ENCODE peak calls at places on chromosomes 3 and 15, in seven cellular contexts. F is fibroblast of lung, P is tibial artery, Z is esophagus muscularis mucosa, V is heart left ventricle, I is SJSA1, A is AG04450. C is an unnamed sample.

GRCh38 chr3:189739396-189739795 is 108.2 kb downstream of the TP63 start:
- DNase-seq in F (no peak), P (no peak), Z (no peak), V (no peak), I (no peak), A (no peak), C (no peak)

GRCh38 chr3:197811343-197811742 is 20.3 kb downstream of the LRCH3 start:
- DNase-seq in F (peak), P (peak), Z (no peak), V (peak), I (no peak), A (no peak), C (no peak)

GRCh38 chr15:53401503-53401902 is 358.0 kb downstream of the WDR72 start:
- DNase-seq in F (no peak), P (no peak), Z (no peak), V (no peak), I (no peak), A (no peak), C (no peak)

GRCh38 chr3:65328148-65328547 is 640.3 kb upstream of the ADAMTS9 start:
- DNase-seq in F (no peak), P (no peak), Z (no peak), V (no peak), I (no peak), A (no peak), C (no peak)

GRCh38 chr15:70362911-70363310 is 265.2 kb upstream of the TLE3 start:
- DNase-seq in F (peak), P (no peak), Z (no peak), V (peak), I (peak), A (no peak), C (peak)

GRCh38 chr3:184563569-184563925 is 2.0 kb downstream of the EPHB3 start:
- DNase-seq in F (no peak), P (no peak), Z (no peak), V (no peak), I (no peak), A (no peak), C (no peak)

GRCh38 chr3:110614181-110614580 is 457.4 kb upstream of the NECTIN3 start:
- DNase-seq in F (no peak), P (no peak), Z (no peak), V (no peak), I (no peak), A (no peak), C (no peak)

GRCh38 chr3:157128771-157129671 is 30.9 kb downstream of the CCNL1 start:
- DNase-seq in F (no peak), P (no peak), Z (peak), V (no peak), I (peak), A (no peak), C (peak)

GRCh38 chr3:179865876-179866505 is 170.7 kb downstream of the PEX5L start:
- DNase-seq in F (no peak), P (no peak), Z (no peak), V (no peak), I (no peak), A (no peak), C (no peak)

GRCh38 chr3:137519602-137520001 is 244.5 kb upstream of the SOX14 start:
- DNase-seq in F (no peak), P (no peak), Z (no peak), V (no peak), I (no peak), A (no peak), C (no peak)

GRCh38 chr3:117842086-117842485 is 1132.5 kb downstream of the TUSC7 start:
- DNase-seq in F (no peak), P (no peak), Z (no peak), V (no peak), I (no peak), A (no peak), C (no peak)

GRCh38 chr3:43004282-43004681 is 25.2 kb downstream of the GASK1A start:
- DNase-seq in F (peak), P (no peak), Z (no peak), V (no peak), I (no peak), A (no peak), C (no peak)

GRCh38 chr3:44993471-44994205 is 17.6 kb downstream of the EXOSC7 start:
- DNase-seq in F (peak), P (no peak), Z (no peak), V (no peak), I (peak), A (peak), C (no peak)

GRCh38 chr3:127450331-127450730 is 140.2 kb downstream of the TPRA1 start:
- DNase-seq in F (no peak), P (peak), Z (no peak), V (no peak), I (no peak), A (no peak), C (no peak)

GRCh38 chr15:73928971-73929627 is 2.8 kb downstream of the LOXL1 start:
- DNase-seq in F (no peak), P (no peak), Z (no peak), V (no peak), I (no peak), A (no peak), C (no peak)

GRCh38 chr3:101061312-101061711 is 68.1 kb upstream of the ABI3BP start:
- DNase-seq in F (no peak), P (no peak), Z (no peak), V (no peak), I (no peak), A (no peak), C (no peak)

GRCh38 chr3:177439729-177440269 is 242.5 kb upstream of the TBL1XR1 start:
- DNase-seq in F (peak), P (no peak), Z (no peak), V (no peak), I (no peak), A (no peak), C (no peak)

GRCh38 chr15:62742409-62743171 is 300.0 kb upstream of the TPM1 start:
- DNase-seq in F (peak), P (peak), Z (peak), V (peak), I (peak), A (peak), C (peak)

GRCh38 chr3:71371282-71371681 is 212.2 kb downstream of the FOXP1 start:
- DNase-seq in F (no peak), P (no peak), Z (peak), V (no peak), I (no peak), A (no peak), C (no peak)

GRCh38 chr3:39171860-39172259 is 18.5 kb upstream of the CSRNP1 start:
- DNase-seq in F (no peak), P (no peak), Z (no peak), V (no peak), I (no peak), A (no peak), C (no peak)

GRCh38 chr3:39178553-39178952 is 13.8 kb downstream of the XIRP1 start:
- DNase-seq in F (peak), P (no peak), Z (no peak), V (no peak), I (no peak), A (no peak), C (no peak)

GRCh38 chr3:39180183-39180545 is 12.2 kb downstream of the XIRP1 start:
- DNase-seq in F (no peak), P (no peak), Z (no peak), V (no peak), I (no peak), A (no peak), C (no peak)

GRCh38 chr3:39177708-39178332 is 14.6 kb downstream of the XIRP1 start:
- DNase-seq in F (peak), P (peak), Z (peak), V (peak), I (peak), A (peak), C (peak)

DNA sequence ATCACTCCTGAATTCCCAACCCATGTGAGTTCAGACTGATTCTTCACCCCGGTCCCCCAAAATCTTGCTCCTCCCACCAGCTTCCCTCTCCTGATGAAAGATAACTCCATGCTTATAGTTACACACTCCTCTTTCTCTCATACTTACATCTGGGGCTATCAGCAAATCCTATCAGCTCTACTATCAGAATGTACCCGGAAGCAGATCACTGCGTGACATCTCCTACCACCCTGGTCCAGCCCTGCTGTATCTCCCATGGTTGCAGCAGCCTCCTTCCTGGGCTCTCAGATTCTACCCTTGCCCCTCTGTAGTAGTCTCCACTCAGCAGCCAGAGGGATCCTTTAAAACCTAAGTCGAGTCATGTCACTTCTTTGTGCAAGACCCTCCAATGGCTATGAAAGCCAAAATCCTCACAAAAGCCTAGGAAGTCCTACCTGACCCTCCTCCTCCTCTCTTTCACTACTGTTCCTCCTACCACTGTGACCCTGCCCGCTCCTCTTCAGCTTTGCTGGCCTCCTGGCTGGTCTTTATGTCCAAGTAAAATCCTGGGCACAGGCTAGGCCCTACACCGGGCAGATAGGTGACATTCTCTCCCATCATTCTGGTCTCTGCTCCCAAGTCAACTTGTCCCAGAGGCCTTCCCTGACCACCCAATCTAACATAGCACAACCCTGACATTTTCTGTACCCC is 16.2 kb downstream of the XIRP1 start:
- DNase-seq in F (no peak), P (no peak), Z (no peak), V (no peak), I (no peak), A (no peak), C (no peak)
- H3K27ac ChIP-seq in F (peak), P (peak), Z (peak), V (peak), I (no peak), A (no peak), C (no peak)

GRCh38 chr3:35081902-35082301 is 557.4 kb upstream of the ARPP21 start:
- DNase-seq in F (no peak), P (no peak), Z (no peak), V (no peak), I (no peak), A (no peak), C (no peak)

GRCh38 chr3:35078780-35079179 is 560.5 kb upstream of the ARPP21 start:
- DNase-seq in F (no peak), P (no peak), Z (no peak), V (no peak), I (no peak), A (no peak), C (no peak)

DNA sequence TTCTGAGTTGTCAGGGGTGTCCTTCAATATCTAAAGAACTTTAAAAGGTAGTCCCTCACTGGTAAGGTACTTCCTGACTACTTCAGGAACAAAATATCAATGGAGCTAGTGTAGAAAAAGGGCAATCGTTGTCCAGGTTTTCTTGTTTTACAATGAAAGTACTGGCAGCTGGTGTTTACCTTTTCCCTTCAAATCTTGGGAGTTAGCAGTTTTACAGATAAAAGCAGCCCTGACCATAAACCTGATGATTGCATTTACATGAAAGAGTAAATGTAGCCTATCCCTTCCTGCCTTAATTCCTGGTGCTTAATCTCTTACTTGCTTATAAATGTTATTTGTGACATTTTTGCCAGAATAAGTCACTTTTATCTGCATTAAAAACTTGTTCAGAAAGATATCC is 559.9 kb upstream of the ARPP21 start:
- DNase-seq in F (no peak), P (no peak), Z (no peak), V (no peak), I (no peak), A (no peak), C (no peak)
- H3K27ac ChIP-seq in F (no peak), P (no peak), Z (no peak), V (no peak), I (no peak), A (no peak), C (no peak)

GRCh38 chr15:65836665-65837064 is 32.6 kb upstream of the RAB11A start:
- DNase-seq in F (no peak), P (no peak), Z (no peak), V (no peak), I (no peak), A (no peak), C (peak)

GRCh38 chr15:65832549-65833364 is 36.5 kb upstream of the RAB11A start:
- DNase-seq in F (peak), P (peak), Z (peak), V (peak), I (peak), A (peak), C (peak)

GRCh38 chr15:65833501-65834220 is 35.6 kb upstream of the RAB11A start:
- DNase-seq in F (no peak), P (peak), Z (no peak), V (peak), I (no peak), A (no peak), C (no peak)

GRCh38 chr15:65835452-65835851 is 33.8 kb upstream of the RAB11A start:
- DNase-seq in F (peak), P (no peak), Z (no peak), V (no peak), I (no peak), A (no peak), C (no peak)

DNA sequence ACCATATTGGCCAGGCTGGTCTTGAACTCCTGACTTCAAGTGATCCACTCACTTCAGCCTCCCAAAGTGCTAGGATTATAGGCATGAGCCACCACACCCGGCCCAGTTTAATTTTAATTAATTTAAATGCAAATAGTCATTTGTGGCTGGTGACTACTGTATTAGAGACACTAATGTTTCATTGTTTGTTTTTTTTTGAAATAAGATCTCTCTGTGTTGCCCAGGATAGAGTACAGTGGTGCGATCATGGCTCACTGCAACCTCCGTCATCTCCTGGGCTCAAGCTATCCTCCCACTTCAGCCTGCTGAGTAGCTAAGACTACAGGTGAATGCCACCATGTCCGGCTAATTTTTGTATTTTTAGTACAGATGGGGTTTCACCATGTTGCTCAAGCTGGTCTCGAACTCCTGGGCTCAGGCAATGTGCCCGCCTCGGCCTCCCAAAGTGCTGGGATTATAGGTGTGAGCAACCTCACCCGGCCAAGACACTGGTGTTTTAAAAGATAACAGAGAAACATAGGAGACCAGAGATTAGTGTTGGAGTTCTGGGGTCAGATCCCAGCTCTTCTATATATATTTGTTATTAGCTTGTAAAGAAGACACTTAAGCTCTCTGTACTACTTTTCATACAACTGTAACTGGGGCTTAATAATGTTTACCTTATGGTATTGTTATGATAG is 34.5 kb upstream of the RAB11A start:
- DNase-seq in F (no peak), P (no peak), Z (no peak), V (no peak), I (no peak), A (no peak), C (no peak)
- H3K27ac ChIP-seq in F (no peak), P (peak), Z (no peak), V (no peak), I (no peak), A (no peak), C (no peak)

GRCh38 chr15:101023501-101024110 is 104.4 kb downstream of the LRRK1 start:
- DNase-seq in F (no peak), P (no peak), Z (peak), V (no peak), I (peak), A (no peak), C (no peak)

GRCh38 chr15:101024111-101024695 is 105.0 kb downstream of the LRRK1 start:
- DNase-seq in F (peak), P (peak), Z (peak), V (peak), I (peak), A (peak), C (no peak)

GRCh38 chr15:101022306-101022705 is 103.1 kb downstream of the LRRK1 start:
- DNase-seq in F (no peak), P (no peak), Z (peak), V (no peak), I (peak), A (no peak), C (no peak)

GRCh38 chr15:101024709-101025108 is 105.6 kb downstream of the LRRK1 start:
- DNase-seq in F (no peak), P (no peak), Z (peak), V (no peak), I (peak), A (no peak), C (no peak)

DNA sequence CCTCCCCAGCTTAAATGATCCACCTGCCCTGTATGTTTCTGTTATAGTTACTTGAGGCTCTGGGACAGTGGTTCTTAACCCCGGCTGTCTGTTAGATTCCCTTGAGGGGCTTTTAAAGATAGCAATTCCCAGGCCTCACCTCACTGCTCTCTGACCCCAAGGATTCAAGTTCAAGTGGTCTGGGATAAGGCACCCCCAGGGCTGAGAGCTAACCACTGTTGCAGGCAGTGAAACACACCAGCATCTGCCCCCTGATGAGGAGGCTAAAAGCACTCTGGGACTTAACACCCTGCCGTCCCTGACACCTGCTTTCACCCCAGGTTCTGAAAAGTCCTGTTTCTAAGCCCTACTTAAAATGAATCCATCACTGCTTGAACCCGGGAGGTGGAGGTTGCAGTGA is 103.7 kb downstream of the LRRK1 start:
- DNase-seq in F (no peak), P (no peak), Z (peak), V (no peak), I (peak), A (no peak), C (no peak)
- H3K27ac ChIP-seq in F (no peak), P (no peak), Z (peak), V (peak), I (no peak), A (peak), C (no peak)

GRCh38 chr15:98721166-98721565 is 72.8 kb downstream of the IGF1R start:
- DNase-seq in F (no peak), P (no peak), Z (no peak), V (no peak), I (no peak), A (no peak), C (no peak)

GRCh38 chr15:98723195-98723594 is 74.9 kb downstream of the IGF1R start:
- DNase-seq in F (no peak), P (no peak), Z (no peak), V (no peak), I (no peak), A (no peak), C (no peak)

GRCh38 chr15:98724017-98724416 is 75.7 kb downstream of the IGF1R start:
- DNase-seq in F (no peak), P (no peak), Z (no peak), V (no peak), I (no peak), A (no peak), C (no peak)

GRCh38 chr15:98722209-98722608 is 73.9 kb downstream of the IGF1R start:
- DNase-seq in F (no peak), P (no peak), Z (no peak), V (no peak), I (no peak), A (no peak), C (no peak)

DNA sequence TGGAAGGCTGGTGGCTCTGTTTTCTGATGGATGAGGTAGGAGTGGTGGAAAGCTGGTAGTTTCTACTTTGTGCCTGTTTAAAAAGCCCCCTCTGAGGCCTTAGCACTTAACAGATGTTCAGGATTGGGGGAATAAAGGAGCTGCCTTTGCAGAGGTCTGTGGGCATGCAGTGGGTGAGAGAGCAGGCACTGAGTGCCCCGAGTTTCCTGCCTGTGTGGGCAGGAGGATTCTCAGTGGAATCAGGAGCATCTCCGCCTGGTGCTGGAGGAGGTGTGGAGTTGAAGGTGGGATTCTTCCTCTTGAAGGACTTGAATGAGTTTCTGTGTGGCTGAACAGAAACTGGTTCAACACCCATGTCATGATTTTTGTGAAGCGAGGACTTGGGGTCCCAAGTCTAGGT is 74.3 kb downstream of the IGF1R start:
- DNase-seq in F (no peak), P (no peak), Z (no peak), V (no peak), I (no peak), A (no peak), C (no peak)
- H3K27ac ChIP-seq in F (no peak), P (no peak), Z (no peak), V (peak), I (no peak), A (no peak), C (no peak)

C was measured in HCT116.